ENCODE peak calls at places on chromosome 15, in four cellular contexts. F, Y, T and S are unnamed samples.

GRCh38 chr15:41465822-41466421 is 27.8 kb upstream of the ITPKA start:
- DNase-seq in F (peak), T (no peak), Y (peak), S (no peak)

GRCh38 chr15:85563328-85563727 is 182.9 kb downstream of the AKAP13 start:
- DNase-seq in T (no peak), F (peak), Y (no peak), S (no peak)

GRCh38 chr15:65529754-65530317 is 427 bp upstream of the HACD3 start:
- DNase-seq in F (no peak), T (no peak), Y (no peak), S (no peak)

GRCh38 chr15:79090487-79091203 is at the start of gene RASGRF1:
- DNase-seq in F (no peak), T (no peak), Y (no peak), S (no peak)

GRCh38 chr15:68995754-68996141 is 18.7 kb upstream of the NOX5 start:
- DNase-seq in F (no peak), T (no peak), Y (no peak), S (no peak)

GRCh38 chr15:81419304-81419943 is 45.4 kb upstream of the TMC3 start:
- DNase-seq in F (no peak), T (no peak), Y (no peak), S (no peak)

GRCh38 chr15:58212909-58213526 is 74.8 kb downstream of the AQP9 start:
- DNase-seq in T (no peak), Y (peak), F (peak), S (no peak)

GRCh38 chr15:90911302-90911623 is 8.2 kb downstream of the MAN2A2 start:
- DNase-seq in T (no peak), Y (no peak), F (no peak), S (no peak)

GRCh38 chr15:52515343-52515742 is 13.3 kb downstream of the MYO5A start:
- DNase-seq in Y (no peak), F (no peak), T (no peak), S (no peak)

GRCh38 chr15:20358066-20358780 is 183.4 kb downstream of the GOLGA6L6 start:
- DNase-seq in F (no peak), Y (peak), T (no peak), S (no peak)

GRCh38 chr15:100284191-100284590 is 57.6 kb downstream of the ADAMTS17 start:
- DNase-seq in Y (no peak), T (no peak), F (no peak), S (no peak)

GRCh38 chr15:86588413-86588812 is 508.7 kb downstream of the AGBL1 start:
- DNase-seq in T (no peak), F (no peak), Y (no peak), S (no peak)

GRCh38 chr15:31255176-31255510 is 71.5 kb upstream of the KLF13 start:
- DNase-seq in F (no peak), Y (no peak), T (no peak), S (no peak)

GRCh38 chr15:101101676-101102075 is 150.2 kb downstream of the CHSY1 start:
- DNase-seq in Y (no peak), F (no peak), T (no peak), S (no peak)

GRCh38 chr15:22845289-22845900 is 6.9 kb downstream of the NIPA2 start:
- DNase-seq in Y (no peak), F (peak), T (no peak), S (no peak)

GRCh38 chr15:48868549-48868948 is 9.4 kb upstream of the EID1 start:
- DNase-seq in T (no peak), Y (no peak), F (no peak), S (no peak)

GRCh38 chr15:51793521-51793920 is 35.9 kb upstream of the TMOD3 start:
- DNase-seq in Y (no peak), F (no peak), T (no peak), S (no peak)

GRCh38 chr15:95669146-95669922 is 661.2 kb upstream of the NR2F2 start:
- DNase-seq in T (no peak), F (no peak), Y (no peak), S (peak)

GRCh38 chr15:31214864-31215489 is 111.7 kb upstream of the KLF13 start:
- DNase-seq in Y (no peak), T (no peak), F (no peak), S (no peak)

GRCh38 chr15:74888716-74889115 is 1.1 kb upstream of the MPI start:
- DNase-seq in T (no peak), Y (no peak), F (no peak), S (no peak)

GRCh38 chr15:74808840-74809229 is 3.8 kb upstream of the LMAN1L start:
- DNase-seq in Y (no peak), T (no peak), F (no peak), S (no peak)

GRCh38 chr15:66195621-66196230 is 57.8 kb downstream of the MEGF11 start:
- DNase-seq in Y (no peak), F (no peak), T (no peak), S (no peak)

GRCh38 chr15:29379647-29380046 is 110.0 kb upstream of the NSMCE3 start:
- DNase-seq in Y (no peak), T (no peak), F (no peak), S (no peak)

GRCh38 chr15:34642252-34642651 is 58.8 kb upstream of the GOLGA8B start:
- DNase-seq in F (no peak), T (no peak), Y (no peak), S (no peak)
- TF ChIP-seq CHD2 in F (no peak), T (no peak), Y (no peak), S (no peak)

DNA sequence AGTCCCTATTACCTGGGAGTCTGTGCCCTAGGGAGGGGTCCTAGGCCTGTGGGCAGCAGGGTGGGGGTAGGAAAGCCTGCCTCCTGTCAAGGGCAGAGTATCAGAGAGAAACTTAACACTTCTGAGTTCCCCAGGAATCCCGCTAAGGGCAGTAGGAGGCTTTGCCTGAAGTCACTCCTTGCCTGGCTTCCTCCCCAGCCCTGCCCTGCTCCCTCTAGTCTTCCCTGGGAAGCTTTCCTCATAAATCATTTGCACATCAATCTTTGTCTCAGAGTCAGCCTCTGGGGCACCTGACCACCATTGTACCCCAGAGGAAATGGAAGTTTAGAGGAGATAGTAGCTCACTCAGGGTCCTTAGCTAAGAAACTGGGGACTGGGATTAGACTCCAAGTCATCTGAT is 129.4 kb upstream of the TLE3 start:
- DNase-seq in F (no peak), T (no peak), Y (no peak), S (no peak)
- TF ChIP-seq ATF3 in F (no peak), T (no peak), Y (no peak), S (no peak)

DNA sequence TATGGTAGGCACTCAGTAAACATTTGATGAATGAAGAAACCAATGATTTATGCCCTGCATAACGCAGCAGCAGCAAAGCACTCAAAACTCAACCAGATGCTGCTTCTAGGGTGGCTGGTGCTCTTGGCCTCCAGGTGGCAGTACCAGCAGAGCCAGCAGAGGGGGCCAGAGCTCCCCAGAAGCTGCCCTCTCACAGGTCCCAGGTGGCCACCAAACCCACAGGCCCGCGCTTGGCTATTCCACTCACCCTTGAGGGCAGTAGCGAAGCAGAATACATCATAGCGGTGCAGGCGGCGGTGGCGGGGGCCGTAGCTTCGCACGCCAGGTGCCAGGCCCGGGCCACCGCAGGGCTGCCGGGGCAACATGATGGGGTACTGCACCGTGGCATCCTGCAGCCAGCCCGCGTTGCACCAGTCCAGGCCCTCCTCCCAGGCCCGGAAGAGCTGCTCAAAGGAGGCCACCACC is 16.6 kb downstream of the HAPLN3 start:
- DNase-seq in Y (peak), F (peak), T (no peak), S (no peak)
- TF ChIP-seq CHD2 in Y (no peak), F (no peak), T (no peak), S (no peak)

DNA sequence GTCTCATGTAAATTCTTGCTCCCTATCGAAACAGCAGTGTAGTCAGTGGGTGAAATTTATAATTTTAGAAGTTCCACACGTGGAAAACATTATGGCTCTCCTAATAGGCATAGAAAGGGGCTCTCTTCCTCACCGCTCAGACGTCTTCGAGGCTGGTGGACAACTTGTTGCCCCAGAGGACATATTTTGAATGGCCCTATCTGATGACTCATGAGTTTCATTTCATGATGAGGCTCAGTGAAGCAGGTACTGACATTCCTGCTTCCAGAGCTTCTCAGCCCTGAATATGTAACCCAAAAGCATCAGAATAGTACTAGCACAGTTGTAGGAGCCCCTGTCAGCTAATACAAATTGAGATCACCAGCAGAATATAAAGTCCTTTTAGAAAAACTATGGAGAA is 117.9 kb downstream of the HERC1 start:
- DNase-seq in F (no peak), Y (no peak), T (no peak), S (no peak)
- TF ChIP-seq ATF3 in F (no peak), Y (no peak), T (no peak), S (no peak)

DNA sequence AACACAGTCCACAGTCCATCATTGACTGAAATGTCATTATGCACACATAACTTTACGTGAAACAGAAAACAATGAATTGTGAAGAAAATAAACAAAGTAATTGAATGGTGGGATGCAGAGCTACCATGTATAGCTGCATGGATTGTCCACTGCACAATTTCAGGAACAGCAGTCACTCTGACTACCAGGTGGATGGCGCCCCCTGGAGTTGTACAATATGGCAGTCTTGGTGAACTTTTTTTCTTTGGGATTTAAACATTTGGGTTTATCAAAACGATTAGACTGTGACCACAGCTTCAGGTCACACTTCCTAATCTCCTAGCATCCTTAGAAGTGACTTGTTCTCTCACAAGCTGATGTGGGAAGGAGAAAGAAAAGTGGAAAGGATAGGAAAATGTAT is 48.9 kb upstream of the TCF12 start:
- DNase-seq in F (no peak), Y (no peak), T (no peak), S (no peak)
- TF ChIP-seq CHD2 in F (no peak), Y (no peak), T (no peak), S (no peak)

GRCh38 chr15:89142423-89142822 is 54.2 kb downstream of the ABHD2 start:
- DNase-seq in F (no peak), T (no peak), Y (no peak), S (no peak)

GRCh38 chr15:89139613-89140499 is 51.6 kb downstream of the ABHD2 start:
- DNase-seq in F (peak), T (no peak), Y (no peak), S (no peak)

GRCh38 chr15:89140595-89140994 is 52.3 kb downstream of the ABHD2 start:
- DNase-seq in F (no peak), Y (no peak), T (no peak), S (no peak)

GRCh38 chr15:89141885-89142284 is 53.6 kb downstream of the ABHD2 start:
- DNase-seq in T (no peak), Y (no peak), F (no peak), S (no peak)

DNA sequence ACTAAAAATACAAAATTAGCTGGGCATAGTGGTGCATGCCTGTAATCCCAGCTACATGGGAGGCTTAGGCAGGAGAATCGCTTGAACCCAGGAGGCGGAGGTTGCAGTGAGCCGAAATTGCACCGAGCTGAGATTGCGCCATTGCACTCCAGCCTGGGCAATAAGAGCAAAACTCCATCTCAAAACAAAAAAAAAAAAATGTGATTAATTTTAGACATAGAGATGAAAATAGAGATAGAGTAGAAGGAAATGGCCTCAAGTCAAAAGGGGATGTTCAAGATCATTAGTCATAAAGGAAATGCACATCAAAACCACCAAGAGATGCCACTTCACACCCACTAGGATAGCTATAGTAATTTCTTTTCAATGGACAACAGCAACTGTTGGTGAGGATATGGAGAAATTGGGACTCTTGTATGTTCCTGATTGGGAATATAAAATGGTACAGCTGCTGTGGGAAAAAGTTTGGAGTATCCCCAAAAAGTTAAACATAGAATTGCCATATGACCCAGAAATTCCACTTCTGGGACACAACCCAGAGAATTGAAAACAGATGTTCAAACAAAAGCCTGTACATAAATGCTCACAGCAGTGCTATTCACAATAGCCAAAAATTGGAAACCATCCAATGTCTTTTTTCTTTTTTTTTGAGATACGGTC is 55.4 kb downstream of the ABHD2 start:
- DNase-seq in F (no peak), T (no peak), Y (no peak), S (peak)
- TF ChIP-seq ATF3 in F (no peak), T (no peak), Y (no peak), S (no peak)

GRCh38 chr15:76978522-76979330 is 16.2 kb upstream of the PSTPIP1 start:
- DNase-seq in Y (no peak), F (no peak), T (no peak), S (no peak)

GRCh38 chr15:76976572-76977270 is 18.2 kb upstream of the PSTPIP1 start:
- DNase-seq in T (no peak), Y (no peak), F (no peak), S (no peak)

GRCh38 chr15:76979996-76980520 is 14.9 kb upstream of the PSTPIP1 start:
- DNase-seq in Y (no peak), T (no peak), F (no peak), S (no peak)

GRCh38 chr15:76982356-76982755 is 12.6 kb upstream of the PSTPIP1 start:
- DNase-seq in T (no peak), Y (no peak), F (no peak), S (no peak)

GRCh38 chr15:76979331-76979925 is 15.5 kb upstream of the PSTPIP1 start:
- DNase-seq in Y (no peak), F (no peak), T (no peak), S (no peak)
- TF ChIP-seq CHD2 in Y (no peak), F (no peak), T (no peak), S (no peak)